ENCODE peak calls at places on chromosome 21, in ten cellular contexts. One of them, this sample, is unnamed.

GRCh38 chr21:43269461-43269860 is 100.7 kb downstream of the CRYAA start:
- DNase-seq in GM23338: peak; percentile 59
- DNase-seq in AG04450: no peak
- DNase-seq in stomach: no peak
- DNase-seq in substantia nigra: no peak
- DNase-seq in Panc1: no peak
- DNase-seq in PC-3: peak; percentile 23
- DNase-seq in RWPE1: no peak
- DNase-seq in caudate nucleus: no peak
- DNase-seq in SJSA1: no peak
- DNase-seq in this sample: no peak

GRCh38 chr21:21612446-21612845 is 614.2 kb downstream of the NCAM2 start:
- DNase-seq in GM23338: peak; percentile 69
- DNase-seq in AG04450: peak; percentile 67
- DNase-seq in stomach: no peak
- DNase-seq in substantia nigra: no peak
- DNase-seq in Panc1: no peak
- DNase-seq in PC-3: peak; percentile 79
- DNase-seq in RWPE1: peak; percentile 49
- DNase-seq in caudate nucleus: no peak
- DNase-seq in SJSA1: no peak
- DNase-seq in this sample: no peak

GRCh38 chr21:32137266-32137665 is 141.6 kb downstream of the MIS18A start:
- DNase-seq in GM23338: no peak
- DNase-seq in AG04450: no peak
- DNase-seq in stomach: no peak
- DNase-seq in substantia nigra: no peak
- DNase-seq in Panc1: no peak
- DNase-seq in PC-3: no peak
- DNase-seq in RWPE1: no peak
- DNase-seq in caudate nucleus: no peak
- DNase-seq in SJSA1: no peak
- DNase-seq in this sample: no peak

GRCh38 chr21:43272591-43272990 is 103.8 kb downstream of the CRYAA start:
- DNase-seq in GM23338: no peak
- DNase-seq in AG04450: no peak
- DNase-seq in stomach: no peak
- DNase-seq in substantia nigra: no peak
- DNase-seq in Panc1: no peak
- DNase-seq in PC-3: no peak
- DNase-seq in RWPE1: no peak
- DNase-seq in caudate nucleus: no peak
- DNase-seq in SJSA1: no peak
- DNase-seq in this sample: no peak

GRCh38 chr21:15208787-15209186 is 144.0 kb upstream of the NRIP1 start:
- DNase-seq in GM23338: no peak
- DNase-seq in AG04450: no peak
- DNase-seq in stomach: no peak
- DNase-seq in substantia nigra: no peak
- DNase-seq in Panc1: no peak
- DNase-seq in PC-3: peak; percentile 34
- DNase-seq in RWPE1: no peak
- DNase-seq in caudate nucleus: no peak
- DNase-seq in SJSA1: no peak
- DNase-seq in this sample: no peak

GRCh38 chr21:37622755-37623543 is 256.4 kb downstream of the DYRK1A start:
- DNase-seq in GM23338: no peak
- DNase-seq in AG04450: no peak
- DNase-seq in stomach: no peak
- DNase-seq in substantia nigra: no peak
- DNase-seq in Panc1: no peak
- DNase-seq in PC-3: no peak
- DNase-seq in RWPE1: no peak
- DNase-seq in caudate nucleus: no peak
- DNase-seq in SJSA1: no peak
- DNase-seq in this sample: no peak

GRCh38 chr21:43597052-43597451 is 62.2 kb downstream of the HSF2BP start:
- DNase-seq in GM23338: no peak
- DNase-seq in AG04450: no peak
- DNase-seq in stomach: no peak
- DNase-seq in substantia nigra: no peak
- DNase-seq in Panc1: no peak
- DNase-seq in PC-3: peak; percentile 81
- DNase-seq in RWPE1: peak; percentile 59
- DNase-seq in caudate nucleus: no peak
- DNase-seq in SJSA1: peak; percentile 74
- DNase-seq in this sample: no peak

GRCh38 chr21:44871576-44872265 is 1.8 kb downstream of the PTTG1IP start:
- DNase-seq in GM23338: no peak
- DNase-seq in AG04450: no peak
- DNase-seq in stomach: peak; percentile 68
- DNase-seq in substantia nigra: no peak
- DNase-seq in Panc1: no peak
- DNase-seq in PC-3: peak; percentile 94
- DNase-seq in RWPE1: peak; percentile 86
- DNase-seq in caudate nucleus: no peak
- DNase-seq in SJSA1: peak; percentile 80
- DNase-seq in this sample: peak; percentile 73

GRCh38 chr21:44089001-44089911 is 17.9 kb upstream of the PWP2 start:
- DNase-seq in GM23338: no peak
- DNase-seq in AG04450: no peak
- DNase-seq in stomach: peak; percentile 25
- DNase-seq in substantia nigra: no peak
- DNase-seq in Panc1: no peak
- DNase-seq in PC-3: no peak
- DNase-seq in RWPE1: no peak
- DNase-seq in caudate nucleus: no peak
- DNase-seq in SJSA1: peak; percentile 28
- DNase-seq in this sample: no peak

GRCh38 chr21:15285567-15285966 is 220.8 kb upstream of the NRIP1 start:
- DNase-seq in GM23338: no peak
- DNase-seq in AG04450: no peak
- DNase-seq in stomach: no peak
- DNase-seq in substantia nigra: no peak
- DNase-seq in Panc1: no peak
- DNase-seq in PC-3: no peak
- DNase-seq in RWPE1: no peak
- DNase-seq in caudate nucleus: no peak
- DNase-seq in SJSA1: no peak
- DNase-seq in this sample: no peak

GRCh38 chr21:39932335-39932734 is 65.1 kb downstream of the PCP4 start:
- DNase-seq in GM23338: no peak
- DNase-seq in AG04450: no peak
- DNase-seq in stomach: no peak
- DNase-seq in substantia nigra: no peak
- DNase-seq in Panc1: no peak
- DNase-seq in PC-3: no peak
- DNase-seq in RWPE1: no peak
- DNase-seq in caudate nucleus: no peak
- DNase-seq in SJSA1: no peak
- DNase-seq in this sample: no peak

GRCh38 chr21:42923553-42924432 is 1.6 kb downstream of the ERVH48-1 start:
- DNase-seq in GM23338: peak; percentile 99
- DNase-seq in AG04450: peak; percentile 77
- DNase-seq in stomach: peak; percentile 82
- DNase-seq in substantia nigra: peak; percentile 24
- DNase-seq in Panc1: peak; percentile 41
- DNase-seq in PC-3: peak; percentile 96
- DNase-seq in RWPE1: peak; percentile 84
- DNase-seq in caudate nucleus: peak; percentile 29
- DNase-seq in SJSA1: peak; percentile 91
- DNase-seq in this sample: peak; percentile 78

GRCh38 chr21:31459457-31459856 is 115.4 kb upstream of the TIAM1 start:
- DNase-seq in GM23338: peak; percentile 66
- DNase-seq in AG04450: no peak
- DNase-seq in stomach: no peak
- DNase-seq in substantia nigra: no peak
- DNase-seq in Panc1: no peak
- DNase-seq in PC-3: no peak
- DNase-seq in RWPE1: no peak
- DNase-seq in caudate nucleus: no peak
- DNase-seq in SJSA1: no peak
- DNase-seq in this sample: no peak

GRCh38 chr21:45975017-45975595 is 6.5 kb upstream of the COL6A1 start:
- DNase-seq in GM23338: peak; percentile 65
- DNase-seq in AG04450: no peak
- DNase-seq in stomach: peak; percentile 31
- DNase-seq in substantia nigra: no peak
- DNase-seq in Panc1: no peak
- DNase-seq in PC-3: peak; percentile 70
- DNase-seq in RWPE1: no peak
- DNase-seq in caudate nucleus: no peak
- DNase-seq in SJSA1: peak; percentile 88
- DNase-seq in this sample: peak; percentile 82
- H3K27ac ChIP-seq in GM23338: no peak overlapping the region
- H3K27ac ChIP-seq in AG04450: peak overlapping the region; percentile 97
- H3K27ac ChIP-seq in stomach: peak overlapping the region; percentile 77
- H3K27ac ChIP-seq in substantia nigra: no peak overlapping the region
- H3K27ac ChIP-seq in Panc1: no peak overlapping the region
- H3K27ac ChIP-seq in PC-3: peak overlapping the region; percentile 93
- H3K27ac ChIP-seq in RWPE1: peak overlapping the region; percentile 69
- H3K27ac ChIP-seq in caudate nucleus: peak overlapping the region; percentile 52
- H3K27ac ChIP-seq in SJSA1: peak overlapping the region; percentile 89
- H3K27ac ChIP-seq in this sample: peak overlapping the region; percentile 80

DNA sequence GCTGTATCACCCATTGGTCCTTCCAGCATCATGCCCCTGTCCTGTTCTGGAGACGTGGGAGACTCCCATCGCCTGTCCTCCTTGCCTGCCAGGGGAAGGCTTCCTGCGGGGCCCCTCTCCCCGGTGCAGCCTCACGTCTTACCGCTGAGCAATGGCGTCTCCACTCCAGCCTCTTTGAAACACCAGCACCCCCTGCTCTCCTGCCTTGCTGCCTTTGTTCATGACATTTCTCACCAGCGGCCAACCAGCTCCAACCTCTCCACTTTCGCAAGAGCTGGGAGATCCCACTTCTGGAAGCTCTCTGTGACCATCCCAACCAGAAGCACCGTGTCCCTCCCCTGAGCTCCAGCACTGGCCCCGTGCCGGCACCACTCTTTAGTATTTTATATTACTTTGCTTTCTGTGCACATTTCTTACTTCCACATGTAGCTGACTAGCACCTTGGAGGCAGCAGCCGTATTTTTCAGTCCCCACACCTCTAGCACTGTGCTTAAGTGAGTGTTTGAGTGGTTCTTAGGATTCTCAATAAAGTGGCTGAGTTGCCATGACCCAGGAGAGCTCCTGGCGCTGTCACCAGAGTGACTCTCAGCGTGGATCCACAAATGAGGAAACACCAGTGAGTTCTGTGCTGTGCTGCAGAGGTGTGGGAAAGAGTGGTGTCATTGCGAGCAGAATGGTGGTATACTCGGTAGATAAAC is 83.5 kb downstream of the ATP5PO start:
- DNase-seq in GM23338: no peak
- DNase-seq in AG04450: no peak
- DNase-seq in stomach: no peak
- DNase-seq in substantia nigra: no peak
- DNase-seq in Panc1: no peak
- DNase-seq in PC-3: no peak
- DNase-seq in RWPE1: no peak
- DNase-seq in caudate nucleus: no peak
- DNase-seq in SJSA1: no peak
- DNase-seq in this sample: no peak
- H3K27ac ChIP-seq in GM23338: no peak overlapping the region
- H3K27ac ChIP-seq in AG04450: no peak overlapping the region
- H3K27ac ChIP-seq in stomach: no peak overlapping the region
- H3K27ac ChIP-seq in substantia nigra: no peak overlapping the region
- H3K27ac ChIP-seq in Panc1: no peak overlapping the region
- H3K27ac ChIP-seq in PC-3: no peak overlapping the region
- H3K27ac ChIP-seq in RWPE1: no peak overlapping the region
- H3K27ac ChIP-seq in caudate nucleus: no peak overlapping the region
- H3K27ac ChIP-seq in SJSA1: no peak overlapping the region
- H3K27ac ChIP-seq in this sample: no peak overlapping the region

DNA sequence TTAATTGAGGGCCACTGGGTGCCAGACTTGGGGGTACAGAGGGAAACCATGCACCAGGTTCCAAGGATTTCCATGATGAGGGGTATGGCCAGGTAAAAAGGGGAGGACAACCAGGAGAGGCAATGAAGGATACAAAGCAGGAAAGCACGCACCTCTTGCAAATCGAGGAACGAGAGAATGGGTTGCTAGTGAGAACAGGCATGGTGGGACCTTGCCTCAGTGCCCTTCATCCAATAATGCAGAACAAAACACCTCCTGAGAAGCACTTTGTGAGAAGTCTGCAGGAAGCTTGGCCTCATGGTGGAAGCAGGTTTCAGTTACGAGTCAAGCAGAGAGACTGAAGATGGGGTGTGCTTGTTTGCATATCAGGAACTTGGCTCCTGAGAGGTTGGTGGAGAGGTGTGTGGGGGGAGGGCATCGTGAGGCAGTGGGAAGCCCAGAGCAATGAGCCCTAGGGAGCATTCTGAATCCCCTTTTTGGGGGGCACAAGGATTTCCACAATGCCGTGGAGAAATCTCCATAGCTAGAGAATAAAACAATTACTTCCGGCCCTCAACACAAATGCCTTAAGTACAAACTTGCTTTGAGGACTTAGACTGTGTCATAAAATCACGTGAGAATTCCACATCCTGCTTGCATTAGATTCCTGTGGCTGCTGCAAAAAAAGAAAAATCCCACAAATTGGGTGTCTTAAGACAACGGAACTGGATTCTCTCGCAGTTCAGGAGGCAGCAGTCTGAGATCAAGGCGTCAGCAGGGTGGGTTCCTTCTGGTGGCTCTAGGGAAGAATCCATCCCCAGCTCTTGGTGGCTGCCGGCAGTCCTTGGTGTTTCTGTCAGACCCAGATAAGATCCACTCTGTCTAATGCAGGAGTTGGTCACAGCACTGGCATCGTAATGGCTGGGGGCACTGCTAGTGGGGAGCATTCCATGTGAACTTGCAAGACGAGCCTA is 54.9 kb upstream of the BACE2 start:
- DNase-seq in GM23338: peak; percentile 11
- DNase-seq in AG04450: peak; percentile 33
- DNase-seq in stomach: no peak
- DNase-seq in substantia nigra: no peak
- DNase-seq in Panc1: no peak
- DNase-seq in PC-3: no peak
- DNase-seq in RWPE1: no peak
- DNase-seq in caudate nucleus: no peak
- DNase-seq in SJSA1: no peak
- DNase-seq in this sample: peak; percentile 46
- H3K27ac ChIP-seq in GM23338: no peak overlapping the region
- H3K27ac ChIP-seq in AG04450: peak overlapping the region; percentile 31
- H3K27ac ChIP-seq in stomach: no peak overlapping the region
- H3K27ac ChIP-seq in substantia nigra: no peak overlapping the region
- H3K27ac ChIP-seq in Panc1: no peak overlapping the region
- H3K27ac ChIP-seq in PC-3: no peak overlapping the region
- H3K27ac ChIP-seq in RWPE1: no peak overlapping the region
- H3K27ac ChIP-seq in caudate nucleus: no peak overlapping the region
- H3K27ac ChIP-seq in SJSA1: no peak overlapping the region
- H3K27ac ChIP-seq in this sample: peak overlapping the region; percentile 28

DNA sequence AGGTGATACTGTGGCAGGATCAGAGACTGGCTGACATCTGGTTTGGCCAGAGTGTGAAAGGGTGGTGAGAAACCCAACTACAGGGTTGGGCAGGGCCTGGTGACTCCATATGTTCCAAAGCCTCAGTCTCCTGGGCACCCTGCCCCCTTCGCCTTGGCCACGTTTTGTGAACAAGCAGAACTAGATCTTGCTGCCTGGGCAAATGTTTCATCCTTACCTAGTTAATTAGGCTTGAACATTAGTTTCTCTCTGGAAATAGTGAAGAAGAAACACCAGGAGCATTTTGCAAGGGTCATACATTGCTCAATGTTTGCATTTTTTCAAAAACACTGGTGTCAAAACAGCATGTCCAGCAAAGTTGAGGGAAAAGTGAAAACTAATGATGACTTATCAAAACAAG is 60.5 kb downstream of the MAP3K7CL start:
- DNase-seq in GM23338: no peak
- DNase-seq in AG04450: no peak
- DNase-seq in stomach: no peak
- DNase-seq in substantia nigra: no peak
- DNase-seq in Panc1: no peak
- DNase-seq in PC-3: no peak
- DNase-seq in RWPE1: no peak
- DNase-seq in caudate nucleus: no peak
- DNase-seq in SJSA1: no peak
- DNase-seq in this sample: peak; percentile 41
- H3K27ac ChIP-seq in GM23338: no peak overlapping the region
- H3K27ac ChIP-seq in AG04450: no peak overlapping the region
- H3K27ac ChIP-seq in stomach: no peak overlapping the region
- H3K27ac ChIP-seq in substantia nigra: no peak overlapping the region
- H3K27ac ChIP-seq in Panc1: no peak overlapping the region
- H3K27ac ChIP-seq in PC-3: no peak overlapping the region
- H3K27ac ChIP-seq in RWPE1: peak overlapping the region; percentile 49
- H3K27ac ChIP-seq in caudate nucleus: no peak overlapping the region
- H3K27ac ChIP-seq in SJSA1: no peak overlapping the region
- H3K27ac ChIP-seq in this sample: peak overlapping the region; percentile 8